ENCODE peak calls at places on chromosomes 13 and 19, in seven cellular contexts. One of them, this sample, is unnamed.

GRCh38 chr13:82597737-82598136 is 1284.5 kb downstream of the SLITRK1 start:
- DNase-seq in left ventricle myocardium superior: no peak
- DNase-seq in PC-3: no peak
- DNase-seq in choroid plexus epithelial cell: no peak
- DNase-seq in T-helper 2 cell: no peak
- DNase-seq in HFFc6: no peak
- DNase-seq in left cardiac atrium: no peak
- DNase-seq in this sample: no peak

GRCh38 chr13:66348745-66349720 is 881.1 kb downstream of the PCDH9 start:
- DNase-seq in left ventricle myocardium superior: peak; percentile 44
- DNase-seq in PC-3: no peak
- DNase-seq in choroid plexus epithelial cell: peak; percentile 21
- DNase-seq in T-helper 2 cell: no peak
- DNase-seq in HFFc6: no peak
- DNase-seq in left cardiac atrium: no peak
- DNase-seq in this sample: no peak

GRCh38 chr13:81326913-81327312 is 986.0 kb upstream of the SPRY2 start:
- DNase-seq in left ventricle myocardium superior: no peak
- DNase-seq in PC-3: peak; percentile 37
- DNase-seq in choroid plexus epithelial cell: no peak
- DNase-seq in T-helper 2 cell: no peak
- DNase-seq in HFFc6: no peak
- DNase-seq in left cardiac atrium: no peak
- DNase-seq in this sample: no peak

GRCh38 chr13:59424661-59425060 is 739.1 kb downstream of the DIAPH3 start:
- DNase-seq in left ventricle myocardium superior: no peak
- DNase-seq in PC-3: peak; percentile 40
- DNase-seq in choroid plexus epithelial cell: peak; percentile 71
- DNase-seq in T-helper 2 cell: no peak
- DNase-seq in HFFc6: peak; percentile 80
- DNase-seq in left cardiac atrium: no peak
- DNase-seq in this sample: peak; percentile 44

GRCh38 chr13:67299731-67300130 is 69.6 kb upstream of the PCDH9 start:
- DNase-seq in left ventricle myocardium superior: no peak
- DNase-seq in PC-3: peak; percentile 6
- DNase-seq in choroid plexus epithelial cell: peak; percentile 30
- DNase-seq in T-helper 2 cell: no peak
- DNase-seq in HFFc6: no peak
- DNase-seq in left cardiac atrium: no peak
- DNase-seq in this sample: no peak

GRCh38 chr13:33110713-33111413 is 94.6 kb downstream of the KL start:
- DNase-seq in left ventricle myocardium superior: peak; percentile 71
- DNase-seq in PC-3: no peak
- DNase-seq in choroid plexus epithelial cell: peak; percentile 65
- DNase-seq in T-helper 2 cell: no peak
- DNase-seq in HFFc6: no peak
- DNase-seq in left cardiac atrium: peak; percentile 72
- DNase-seq in this sample: no peak

GRCh38 chr13:39952244-39953233 is 297.1 kb downstream of the COG6 start:
- DNase-seq in left ventricle myocardium superior: no peak
- DNase-seq in PC-3: no peak
- DNase-seq in choroid plexus epithelial cell: peak; percentile 87
- DNase-seq in T-helper 2 cell: no peak
- DNase-seq in HFFc6: peak; percentile 20
- DNase-seq in left cardiac atrium: no peak
- DNase-seq in this sample: peak; percentile 82

GRCh38 chr13:99347911-99348451 is 40.8 kb upstream of the GPR183 start:
- DNase-seq in left ventricle myocardium superior: no peak
- DNase-seq in PC-3: no peak
- DNase-seq in choroid plexus epithelial cell: no peak
- DNase-seq in T-helper 2 cell: no peak
- DNase-seq in HFFc6: no peak
- DNase-seq in left cardiac atrium: no peak
- DNase-seq in this sample: no peak

GRCh38 chr13:30846844-30847243 is 59.2 kb upstream of the MEDAG start:
- DNase-seq in left ventricle myocardium superior: no peak
- DNase-seq in PC-3: no peak
- DNase-seq in choroid plexus epithelial cell: peak; percentile 98
- DNase-seq in T-helper 2 cell: no peak
- DNase-seq in HFFc6: no peak
- DNase-seq in left cardiac atrium: no peak
- DNase-seq in this sample: no peak

GRCh38 chr19:8396563-8397203 is 6.5 kb downstream of the RAB11B start:
- DNase-seq in left ventricle myocardium superior: peak; percentile 80
- DNase-seq in PC-3: peak; percentile 72
- DNase-seq in choroid plexus epithelial cell: peak; percentile 75
- DNase-seq in T-helper 2 cell: peak; percentile 68
- DNase-seq in HFFc6: peak; percentile 30
- DNase-seq in left cardiac atrium: peak; percentile 86
- DNase-seq in this sample: peak; percentile 41

GRCh38 chr13:80139196-80139595 is 201.7 kb downstream of the SPRY2 start:
- DNase-seq in left ventricle myocardium superior: no peak
- DNase-seq in PC-3: peak; percentile 60
- DNase-seq in choroid plexus epithelial cell: no peak
- DNase-seq in T-helper 2 cell: no peak
- DNase-seq in HFFc6: no peak
- DNase-seq in left cardiac atrium: no peak
- DNase-seq in this sample: no peak

GRCh38 chr19:3175761-3176714 is 2.5 kb upstream of the S1PR4 start:
- DNase-seq in left ventricle myocardium superior: no peak
- DNase-seq in PC-3: peak; percentile 91
- DNase-seq in choroid plexus epithelial cell: peak; percentile 64
- DNase-seq in T-helper 2 cell: peak; percentile 37
- DNase-seq in HFFc6: peak; percentile 71
- DNase-seq in left cardiac atrium: no peak
- DNase-seq in this sample: peak; percentile 92

GRCh38 chr19:12611361-12611699 is 610 bp downstream of the ZNF791 start:
- DNase-seq in left ventricle myocardium superior: peak; percentile 72
- DNase-seq in PC-3: peak; percentile 81
- DNase-seq in choroid plexus epithelial cell: peak; percentile 55
- DNase-seq in T-helper 2 cell: no peak
- DNase-seq in HFFc6: peak; percentile 77
- DNase-seq in left cardiac atrium: peak; percentile 84
- DNase-seq in this sample: peak; percentile 83

GRCh38 chr13:23146811-23147245 is 34.0 kb upstream of the SGCG start:
- DNase-seq in left ventricle myocardium superior: no peak
- DNase-seq in PC-3: no peak
- DNase-seq in choroid plexus epithelial cell: no peak
- DNase-seq in T-helper 2 cell: no peak
- DNase-seq in HFFc6: no peak
- DNase-seq in left cardiac atrium: no peak
- DNase-seq in this sample: no peak

GRCh38 chr19:3986260-3987041 is 1.2 kb upstream of the EEF2 start:
- DNase-seq in left ventricle myocardium superior: no peak
- DNase-seq in PC-3: peak; percentile 74
- DNase-seq in choroid plexus epithelial cell: peak; percentile 89
- DNase-seq in T-helper 2 cell: peak; percentile 60
- DNase-seq in HFFc6: peak; percentile 79
- DNase-seq in left cardiac atrium: no peak
- DNase-seq in this sample: peak; percentile 88

GRCh38 chr19:18202759-18203407 is 959 bp downstream of the RAB3A start:
- DNase-seq in left ventricle myocardium superior: peak; percentile 62
- DNase-seq in PC-3: peak; percentile 18
- DNase-seq in choroid plexus epithelial cell: no peak
- DNase-seq in T-helper 2 cell: no peak
- DNase-seq in HFFc6: no peak
- DNase-seq in left cardiac atrium: peak; percentile 46
- DNase-seq in this sample: no peak

GRCh38 chr13:48641404-48641803 is 12.3 kb upstream of the CYSLTR2 start:
- DNase-seq in left ventricle myocardium superior: no peak
- DNase-seq in PC-3: no peak
- DNase-seq in choroid plexus epithelial cell: no peak
- DNase-seq in T-helper 2 cell: no peak
- DNase-seq in HFFc6: no peak
- DNase-seq in left cardiac atrium: no peak
- DNase-seq in this sample: no peak

GRCh38 chr13:112181336-112182051 is 114.5 kb downstream of the SOX1 start:
- DNase-seq in left ventricle myocardium superior: no peak
- DNase-seq in PC-3: no peak
- DNase-seq in choroid plexus epithelial cell: no peak
- DNase-seq in T-helper 2 cell: no peak
- DNase-seq in HFFc6: no peak
- DNase-seq in left cardiac atrium: no peak
- DNase-seq in this sample: no peak

GRCh38 chr19:35860818-35861639 is 4.3 kb downstream of the KIRREL2 start:
- DNase-seq in left ventricle myocardium superior: no peak
- DNase-seq in PC-3: no peak
- DNase-seq in choroid plexus epithelial cell: no peak
- DNase-seq in T-helper 2 cell: no peak
- DNase-seq in HFFc6: no peak
- DNase-seq in left cardiac atrium: no peak
- DNase-seq in this sample: no peak

GRCh38 chr19:15280915-15281683 is 48.9 kb upstream of the EPHX3 start:
- DNase-seq in left ventricle myocardium superior: peak; percentile 95
- DNase-seq in PC-3: peak; percentile 23
- DNase-seq in choroid plexus epithelial cell: peak; percentile 93
- DNase-seq in T-helper 2 cell: no peak
- DNase-seq in HFFc6: peak; percentile 77
- DNase-seq in left cardiac atrium: peak; percentile 89
- DNase-seq in this sample: peak; percentile 82

GRCh38 chr19:18738961-18739690 is 52.0 kb downstream of the COMP start:
- DNase-seq in left ventricle myocardium superior: no peak
- DNase-seq in PC-3: no peak
- DNase-seq in choroid plexus epithelial cell: no peak
- DNase-seq in T-helper 2 cell: no peak
- DNase-seq in HFFc6: no peak
- DNase-seq in left cardiac atrium: no peak
- DNase-seq in this sample: no peak

GRCh38 chr19:39951686-39952085 is 17.3 kb upstream of the FCGBP start:
- DNase-seq in left ventricle myocardium superior: no peak
- DNase-seq in PC-3: peak; percentile 38
- DNase-seq in choroid plexus epithelial cell: peak; percentile 82
- DNase-seq in T-helper 2 cell: no peak
- DNase-seq in HFFc6: peak; percentile 28
- DNase-seq in left cardiac atrium: no peak
- DNase-seq in this sample: peak; percentile 27

GRCh38 chr13:51222510-51223283 is 499 bp downstream of the FAM124A start:
- DNase-seq in left ventricle myocardium superior: no peak
- DNase-seq in PC-3: peak; percentile 5
- DNase-seq in choroid plexus epithelial cell: no peak
- DNase-seq in T-helper 2 cell: no peak
- DNase-seq in HFFc6: no peak
- DNase-seq in left cardiac atrium: peak; percentile 28
- DNase-seq in this sample: no peak

GRCh38 chr13:111165189-111165588 is 50.1 kb downstream of the ARHGEF7 start:
- DNase-seq in left ventricle myocardium superior: no peak
- DNase-seq in PC-3: no peak
- DNase-seq in choroid plexus epithelial cell: no peak
- DNase-seq in T-helper 2 cell: no peak
- DNase-seq in HFFc6: no peak
- DNase-seq in left cardiac atrium: no peak
- DNase-seq in this sample: no peak

GRCh38 chr19:18900700-18901502 is 4.9 kb upstream of the CERS1 start:
- DNase-seq in left ventricle myocardium superior: no peak
- DNase-seq in PC-3: peak; percentile 22
- DNase-seq in choroid plexus epithelial cell: no peak
- DNase-seq in T-helper 2 cell: no peak
- DNase-seq in HFFc6: no peak
- DNase-seq in left cardiac atrium: no peak
- DNase-seq in this sample: peak; percentile 40

GRCh38 chr19:44943801-44944249 is 1.8 kb downstream of the APOC4 start:
- DNase-seq in left ventricle myocardium superior: peak; percentile 57
- DNase-seq in PC-3: no peak
- DNase-seq in choroid plexus epithelial cell: no peak
- DNase-seq in T-helper 2 cell: no peak
- DNase-seq in HFFc6: no peak
- DNase-seq in left cardiac atrium: peak; percentile 46
- DNase-seq in this sample: no peak

GRCh38 chr19:9793051-9793591 is 24.6 kb upstream of the ZNF846 start:
- DNase-seq in left ventricle myocardium superior: peak; percentile 69
- DNase-seq in PC-3: peak; percentile 26
- DNase-seq in choroid plexus epithelial cell: peak; percentile 65
- DNase-seq in T-helper 2 cell: no peak
- DNase-seq in HFFc6: no peak
- DNase-seq in left cardiac atrium: peak; percentile 75
- DNase-seq in this sample: no peak

GRCh38 chr19:38839816-38840582 is 8.4 kb upstream of the ECH1 start:
- DNase-seq in left ventricle myocardium superior: no peak
- DNase-seq in PC-3: no peak
- DNase-seq in choroid plexus epithelial cell: no peak
- DNase-seq in T-helper 2 cell: no peak
- DNase-seq in HFFc6: peak; percentile 24
- DNase-seq in left cardiac atrium: no peak
- DNase-seq in this sample: peak; percentile 58

GRCh38 chr13:26308250-26308649 is 54.3 kb downstream of the CDK8 start:
- DNase-seq in left ventricle myocardium superior: no peak
- DNase-seq in PC-3: no peak
- DNase-seq in choroid plexus epithelial cell: no peak
- DNase-seq in T-helper 2 cell: no peak
- DNase-seq in HFFc6: no peak
- DNase-seq in left cardiac atrium: no peak
- DNase-seq in this sample: no peak

GRCh38 chr19:5339470-5339949 is 1.1 kb downstream of the PTPRS start:
- DNase-seq in left ventricle myocardium superior: peak; percentile 35
- DNase-seq in PC-3: no peak
- DNase-seq in choroid plexus epithelial cell: no peak
- DNase-seq in T-helper 2 cell: no peak
- DNase-seq in HFFc6: no peak
- DNase-seq in left cardiac atrium: no peak
- DNase-seq in this sample: no peak

GRCh38 chr13:46180393-46180792 is 1.6 kb downstream of the LCP1 start:
- DNase-seq in left ventricle myocardium superior: no peak
- DNase-seq in PC-3: no peak
- DNase-seq in choroid plexus epithelial cell: no peak
- DNase-seq in T-helper 2 cell: no peak
- DNase-seq in HFFc6: no peak
- DNase-seq in left cardiac atrium: no peak
- DNase-seq in this sample: no peak

GRCh38 chr13:34124912-34125311 is 307.0 kb downstream of the RFC3 start:
- DNase-seq in left ventricle myocardium superior: no peak
- DNase-seq in PC-3: peak; percentile 87
- DNase-seq in choroid plexus epithelial cell: no peak
- DNase-seq in T-helper 2 cell: no peak
- DNase-seq in HFFc6: no peak
- DNase-seq in left cardiac atrium: no peak
- DNase-seq in this sample: no peak

GRCh38 chr13:113170503-113170902 is 12.1 kb downstream of the PROZ start:
- DNase-seq in left ventricle myocardium superior: no peak
- DNase-seq in PC-3: no peak
- DNase-seq in choroid plexus epithelial cell: no peak
- DNase-seq in T-helper 2 cell: no peak
- DNase-seq in HFFc6: no peak
- DNase-seq in left cardiac atrium: no peak
- DNase-seq in this sample: no peak

GRCh38 chr19:50565984-50566903 is 2.0 kb downstream of the LRRC4B start:
- DNase-seq in left ventricle myocardium superior: no peak
- DNase-seq in PC-3: no peak
- DNase-seq in choroid plexus epithelial cell: no peak
- DNase-seq in T-helper 2 cell: no peak
- DNase-seq in HFFc6: no peak
- DNase-seq in left cardiac atrium: no peak
- DNase-seq in this sample: no peak

GRCh38 chr13:110062077-110062776 is 244.7 kb downstream of the COL4A1 start:
- DNase-seq in left ventricle myocardium superior: peak; percentile 79
- DNase-seq in PC-3: peak; percentile 26
- DNase-seq in choroid plexus epithelial cell: no peak
- DNase-seq in T-helper 2 cell: no peak
- DNase-seq in HFFc6: peak; percentile 14
- DNase-seq in left cardiac atrium: peak; percentile 58
- DNase-seq in this sample: peak; percentile 25

GRCh38 chr13:34926513-34926912 is 15.6 kb upstream of the NBEA start:
- DNase-seq in left ventricle myocardium superior: no peak
- DNase-seq in PC-3: peak; percentile 62
- DNase-seq in choroid plexus epithelial cell: peak; percentile 79
- DNase-seq in T-helper 2 cell: no peak
- DNase-seq in HFFc6: peak; percentile 50
- DNase-seq in left cardiac atrium: no peak
- DNase-seq in this sample: peak; percentile 67

GRCh38 chr19:43596842-43597461 is 557 bp downstream of the ZNF576 start:
- DNase-seq in left ventricle myocardium superior: no peak
- DNase-seq in PC-3: no peak
- DNase-seq in choroid plexus epithelial cell: peak; percentile 13
- DNase-seq in T-helper 2 cell: no peak
- DNase-seq in HFFc6: no peak
- DNase-seq in left cardiac atrium: no peak
- DNase-seq in this sample: peak; percentile 15

This sample was measured in M059J.